ENCODE peak calls at places on chromosomes 7 and 10, in ten cellular contexts. C is sigmoid colon, G is HCT116, T is H1, N is esophagus muscularis mucosa, U is GM12891, R is stomach, F is endothelial cell of umbilical vein, O is spleen, X is transverse colon. I is an unnamed sample.

GRCh38 chr7:121961491-121961890 is 88.5 kb downstream of the PTPRZ1 start:
- DNase-seq in C (no peak), G (no peak), T (no peak), N (no peak), U (no peak), R (no peak), F (no peak), O (no peak), X (no peak), I (no peak)

GRCh38 chr7:35805876-35806275 is 5.0 kb downstream of the SEPTIN7 start:
- DNase-seq in C (no peak), G (no peak), T (no peak), N (no peak), U (no peak), R (no peak), F (no peak), O (no peak), X (no peak), I (no peak)

GRCh38 chr10:44020322-44021111 is 364.4 kb downstream of the CXCL12 start:
- DNase-seq in C (no peak), G (no peak), T (no peak), N (peak), U (no peak), R (peak), F (no peak), O (no peak), X (peak), I (no peak)

GRCh38 chr10:52319926-52320325 is 5.8 kb downstream of the DKK1 start:
- DNase-seq in C (no peak), G (no peak), T (no peak), N (no peak), U (no peak), R (no peak), F (no peak), O (no peak), X (no peak), I (no peak)

GRCh38 chr7:105521027-105521730 is 892 bp downstream of the PUS7 start:
- DNase-seq in C (peak), G (no peak), T (peak), N (no peak), U (peak), R (peak), F (peak), O (peak), X (peak), I (peak)

GRCh38 chr10:131926253-131926652 is 25.4 kb downstream of the PPP2R2D start:
- DNase-seq in C (peak), G (no peak), T (no peak), N (no peak), U (no peak), R (no peak), F (no peak), O (no peak), X (no peak), I (no peak)

GRCh38 chr10:15200626-15201025 is 32.1 kb upstream of the NMT2 start:
- DNase-seq in C (no peak), G (peak), T (no peak), N (no peak), U (no peak), R (no peak), F (peak), O (no peak), X (no peak), I (no peak)

GRCh38 chr7:89780291-89780690 is 374.0 kb upstream of the STEAP1 start:
- DNase-seq in C (no peak), G (no peak), T (no peak), N (no peak), U (no peak), R (no peak), F (no peak), O (no peak), X (no peak), I (no peak)

GRCh38 chr10:58660577-58661255 is 148.0 kb downstream of the BICC1 start:
- DNase-seq in C (no peak), G (no peak), T (no peak), N (no peak), U (no peak), R (no peak), F (no peak), O (no peak), X (no peak), I (no peak)

GRCh38 chr10:18618995-18619394 is 32.4 kb downstream of the NSUN6 start:
- DNase-seq in C (no peak), G (no peak), T (no peak), N (no peak), U (no peak), R (no peak), F (peak), O (no peak), X (no peak), I (no peak)

GRCh38 chr10:114370993-114371392 is 33.3 kb downstream of the AFAP1L2 start:
- DNase-seq in C (no peak), G (no peak), T (no peak), N (no peak), U (no peak), R (no peak), F (no peak), O (no peak), X (no peak), I (no peak)

GRCh38 chr10:102485093-102485785 is 17.3 kb downstream of the ACTR1A start:
- DNase-seq in C (no peak), G (no peak), T (no peak), N (no peak), U (no peak), R (no peak), F (no peak), O (peak), X (no peak), I (no peak)

GRCh38 chr7:31763548-31763947 is 76.5 kb downstream of the PPP1R17 start:
- DNase-seq in C (no peak), G (no peak), T (no peak), N (no peak), U (no peak), R (no peak), F (no peak), O (no peak), X (no peak), I (no peak)

GRCh38 chr10:86763404-86763803 is 7.0 kb downstream of the BMPR1A start:
- DNase-seq in C (no peak), G (no peak), T (no peak), N (no peak), U (no peak), R (no peak), F (no peak), O (no peak), X (no peak), I (no peak)

GRCh38 chr7:44962483-44963251 is 16.1 kb downstream of the MYO1G start:
- DNase-seq in C (no peak), G (no peak), T (peak), N (no peak), U (no peak), R (peak), F (peak), O (peak), X (no peak), I (no peak)

GRCh38 chr7:84985073-84985784 is 201.6 kb downstream of the SEMA3D start:
- DNase-seq in C (no peak), G (no peak), T (no peak), N (no peak), U (no peak), R (no peak), F (peak), O (no peak), X (no peak), I (no peak)

DNA sequence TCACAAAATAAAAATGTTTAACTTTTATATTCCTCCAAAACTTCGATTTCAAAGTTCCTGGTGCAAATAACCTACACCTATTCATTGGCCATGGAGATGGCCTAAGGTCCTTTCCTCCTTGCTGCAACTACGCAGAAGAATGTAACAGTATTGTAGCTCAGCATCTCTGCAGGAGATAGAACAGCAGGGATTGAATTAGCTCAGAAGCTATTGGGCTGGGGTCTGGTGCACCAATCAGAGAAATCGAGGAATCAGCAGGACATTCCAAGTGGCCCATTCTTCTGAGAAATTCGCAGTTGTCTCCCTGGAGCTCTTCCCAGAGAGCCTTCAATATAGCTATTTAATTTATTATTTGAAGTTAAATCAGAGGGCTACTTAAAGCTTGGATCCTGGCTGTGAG is 560.6 kb downstream of the GATA3 start:
- DNase-seq in C (no peak), G (no peak), T (no peak), N (no peak), U (no peak), R (no peak), F (no peak), O (no peak), X (no peak), I (no peak)
- TF ChIP-seq POLR2AphosphoS5 in C (no peak), G (no peak), T (no peak), N (no peak), U (no peak), R (no peak), F (no peak), O (no peak), X (no peak), I (no peak)

GRCh38 chr10:95289003-95289920 is 1.5 kb downstream of the PDLIM1 start:
- DNase-seq in C (no peak), G (no peak), T (no peak), N (no peak), U (no peak), R (no peak), F (no peak), O (no peak), X (peak), I (no peak)

GRCh38 chr10:95290446-95290800 is 380 bp downstream of the PDLIM1 start:
- DNase-seq in C (no peak), G (no peak), T (no peak), N (no peak), U (no peak), R (no peak), F (no peak), O (peak), X (no peak), I (no peak)

GRCh38 chr10:95290801-95291633 is at the start of gene PDLIM1:
- DNase-seq in C (peak), G (no peak), T (peak), N (no peak), U (peak), R (peak), F (peak), O (peak), X (peak), I (peak)

GRCh38 chr10:95291634-95292039 is 834 bp upstream of the PDLIM1 start:
- DNase-seq in C (no peak), G (no peak), T (no peak), N (no peak), U (no peak), R (no peak), F (no peak), O (no peak), X (no peak), I (no peak)

GRCh38 chr10:95289921-95290421 is 832 bp downstream of the PDLIM1 start:
- DNase-seq in C (no peak), G (no peak), T (no peak), N (no peak), U (no peak), R (no peak), F (no peak), O (no peak), X (no peak), I (no peak)
- TF ChIP-seq POLR2A in C (no peak), G (no peak), T (no peak), N (no peak), U (no peak), R (no peak), F (no peak), O (no peak), X (peak), I (no peak)

DNA sequence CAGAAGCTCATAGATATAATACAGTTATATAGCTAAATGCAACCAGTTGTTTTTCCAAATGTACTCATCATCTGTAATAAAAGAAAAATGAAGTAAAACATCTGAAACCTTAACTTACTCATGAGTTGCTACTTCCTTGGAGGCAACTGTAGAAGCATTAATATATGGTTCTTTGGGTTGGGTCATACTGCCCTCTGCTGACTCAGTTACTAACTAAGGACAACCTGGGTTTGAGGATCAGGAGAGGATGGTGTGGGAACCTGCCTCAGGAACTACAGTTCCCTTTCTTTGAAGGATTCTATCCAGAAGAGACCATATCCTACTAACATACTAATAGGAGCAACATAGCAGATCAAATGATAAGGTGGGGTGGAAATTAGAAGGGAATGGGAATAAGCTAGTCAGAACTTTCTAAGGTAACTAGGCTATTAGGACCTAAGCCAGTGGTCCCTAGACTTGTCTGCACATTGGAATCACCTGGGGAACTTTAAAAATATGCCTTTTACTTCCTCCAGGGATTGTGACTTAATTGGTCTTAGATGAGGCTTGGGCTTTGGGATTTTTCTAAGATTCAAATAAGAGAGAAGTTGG is 20.7 kb downstream of the COX15 start:
- DNase-seq in C (no peak), G (peak), T (no peak), N (no peak), U (no peak), R (peak), F (peak), O (no peak), X (peak), I (no peak)
- TF ChIP-seq POLR2AphosphoS5 in C (no peak), G (no peak), T (no peak), N (no peak), U (no peak), R (no peak), F (no peak), O (no peak), X (no peak), I (no peak)

GRCh38 chr10:50624154-50624865 is 554 bp upstream of the SGMS1 start:
- DNase-seq in C (peak), G (peak), T (peak), N (peak), U (peak), R (peak), F (peak), O (peak), X (peak), I (peak)

GRCh38 chr10:50625663-50626062 is 1.9 kb upstream of the SGMS1 start:
- DNase-seq in C (no peak), G (no peak), T (no peak), N (no peak), U (no peak), R (no peak), F (no peak), O (no peak), X (no peak), I (no peak)

GRCh38 chr10:50623299-50624153 is at the start of gene SGMS1:
- DNase-seq in C (peak), G (peak), T (peak), N (peak), U (peak), R (peak), F (peak), O (peak), X (peak), I (peak)

GRCh38 chr10:50622497-50623298 is 1.1 kb downstream of the SGMS1 start:
- DNase-seq in C (peak), G (no peak), T (no peak), N (no peak), U (peak), R (peak), F (peak), O (peak), X (peak), I (no peak)

DNA sequence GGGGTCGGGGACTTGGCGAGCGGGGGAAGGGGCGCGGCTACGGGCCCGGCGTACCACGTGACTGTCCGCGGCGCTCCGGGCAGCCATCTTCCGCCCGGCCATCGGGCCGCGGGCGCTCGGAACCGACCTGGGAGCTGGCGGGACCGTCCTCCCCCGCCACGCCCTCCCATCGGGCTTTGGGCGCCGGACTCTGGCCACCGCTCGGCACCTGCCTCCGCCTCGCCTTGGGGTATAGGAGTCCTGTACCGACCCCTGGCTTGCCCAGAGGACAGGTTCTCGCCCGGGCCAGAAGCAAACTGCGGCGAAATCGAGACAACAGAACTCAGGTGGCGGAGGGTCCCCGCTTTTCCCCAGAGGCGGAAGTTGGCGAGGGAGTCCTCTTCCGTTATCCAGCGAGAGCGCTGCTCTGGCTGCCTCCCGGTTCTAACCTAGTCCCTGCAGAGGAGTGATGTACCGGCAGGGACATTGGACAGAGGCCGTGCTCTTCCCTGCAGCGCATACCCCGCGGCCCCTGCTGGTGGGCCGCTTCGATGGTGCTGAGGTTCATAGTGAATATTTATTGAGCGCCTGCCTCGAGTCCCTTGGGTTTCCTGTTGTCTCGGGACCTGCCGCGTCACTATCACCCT is 1.2 kb upstream of the SGMS1 start:
- DNase-seq in C (peak), G (peak), T (no peak), N (peak), U (peak), R (peak), F (peak), O (no peak), X (peak), I (peak)
- TF ChIP-seq POLR2A in C (no peak), G (peak), T (no peak), N (no peak), U (peak), R (no peak), F (peak), O (peak), X (peak), I (peak)

DNA sequence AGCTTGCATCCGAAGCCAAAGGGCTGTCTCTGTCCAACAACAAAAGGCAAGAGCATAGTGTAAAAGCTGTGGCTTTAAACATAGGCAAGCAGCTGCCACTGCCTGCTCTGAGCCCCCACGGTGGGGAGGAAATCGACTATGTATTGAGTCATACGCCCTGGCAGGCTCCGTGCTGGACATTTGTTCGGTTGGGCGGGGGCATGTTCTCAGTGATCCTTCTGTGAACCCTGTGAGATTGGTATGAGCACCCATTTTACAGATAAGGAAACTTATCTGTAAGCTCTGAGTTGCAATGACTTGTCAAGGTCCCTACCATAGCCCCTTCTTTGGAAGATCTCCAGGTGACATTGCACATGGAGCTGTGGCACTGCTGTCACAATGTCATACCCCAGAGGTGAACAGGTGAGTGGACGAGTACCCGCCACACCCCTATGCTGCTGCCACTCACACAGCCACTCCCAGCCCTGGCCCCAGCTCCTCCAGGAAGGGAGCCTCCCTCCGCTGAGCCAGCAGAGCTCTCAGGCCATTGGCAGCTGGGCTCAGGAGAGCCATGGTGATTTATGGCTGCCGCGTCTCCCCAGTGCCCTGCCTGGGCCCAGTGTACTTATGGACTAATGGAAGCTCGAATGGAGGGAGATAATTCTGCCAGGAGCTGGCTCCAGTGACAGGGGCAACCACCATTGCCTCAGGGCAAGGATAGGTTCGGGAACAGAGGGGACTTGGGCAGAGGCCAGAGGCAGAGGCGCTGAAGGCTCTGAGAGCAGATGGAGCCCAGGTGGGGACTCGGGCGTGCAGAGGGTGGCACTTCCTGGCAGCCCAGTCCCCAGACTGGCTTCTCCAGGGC is 43.7 kb downstream of the UNC5B start:
- DNase-seq in C (peak), G (peak), T (no peak), N (no peak), U (no peak), R (peak), F (peak), O (no peak), X (peak), I (no peak)
- TF ChIP-seq POLR2AphosphoS5 in C (no peak), G (no peak), T (no peak), N (no peak), U (no peak), R (peak), F (peak), O (no peak), X (peak), I (no peak)